ENCODE peak calls at places on chromosome 11, in seven cellular contexts. S is esophagus squamous epithelium; K is CD8-positive, alpha-beta T cell; Q is heart left ventricle; V is right lobe of liver; N is RWPE1; I is uterus. F is an unnamed sample.

GRCh38 chr11:114914231-114915005 is 236.1 kb downstream of the NXPE2 start:
- DNase-seq in S (no peak), K (no peak), Q (no peak), V (no peak), N (no peak), I (no peak), F (no peak)

GRCh38 chr11:60184824-60185511 is 2.1 kb upstream of the MS4A6A start:
- DNase-seq in S (no peak), K (no peak), Q (no peak), V (no peak), N (no peak), I (no peak), F (no peak)

GRCh38 chr11:79348976-79349682 is 91.7 kb downstream of the TENM4 start:
- DNase-seq in S (no peak), K (no peak), Q (no peak), V (no peak), N (no peak), I (no peak), F (no peak)

GRCh38 chr11:86955674-86956522 is 703 bp upstream of the FZD4 start:
- DNase-seq in S (no peak), K (no peak), Q (peak), V (peak), N (peak), I (peak), F (peak)

GRCh38 chr11:121249039-121249663 is 43.4 kb upstream of the SC5D start:
- DNase-seq in S (no peak), K (no peak), Q (no peak), V (no peak), N (peak), I (no peak), F (no peak)

GRCh38 chr11:132821027-132821426 is 711.3 kb downstream of the OPCML start:
- DNase-seq in S (no peak), K (no peak), Q (no peak), V (no peak), N (no peak), I (no peak), F (no peak)

GRCh38 chr11:7892751-7893356 is 38.2 kb downstream of the OR10A6 start:
- DNase-seq in S (no peak), K (no peak), Q (no peak), V (no peak), N (peak), I (no peak), F (no peak)

GRCh38 chr11:119015054-119015611 is 3.0 kb downstream of the RPS25 start:
- DNase-seq in S (no peak), K (no peak), Q (no peak), V (no peak), N (no peak), I (no peak), F (no peak)

GRCh38 chr11:8331767-8332166 is 68.1 kb upstream of the LMO1 start:
- DNase-seq in S (no peak), K (no peak), Q (no peak), V (peak), N (no peak), I (no peak), F (no peak)

DNA sequence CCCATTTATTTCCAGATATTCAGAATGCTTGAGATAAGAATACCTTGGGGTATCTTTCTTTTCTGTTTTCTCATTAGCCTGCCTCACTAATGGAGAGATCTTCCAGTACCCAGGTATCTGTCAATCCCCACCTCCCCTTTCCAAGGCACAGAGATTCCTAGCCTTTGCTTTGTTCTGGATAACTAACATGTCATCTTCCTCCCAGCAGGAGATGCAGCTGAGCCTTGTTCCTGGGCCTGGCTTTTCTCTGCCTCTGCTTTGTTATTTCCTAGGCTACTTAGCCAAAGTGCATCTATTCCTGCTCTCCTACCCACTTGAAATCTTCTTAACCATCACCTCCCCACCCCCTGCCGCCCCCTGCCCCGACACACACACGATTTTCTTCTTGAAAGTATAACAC is 297.1 kb downstream of the NELL1 start:
- DNase-seq in S (no peak), K (no peak), Q (no peak), V (no peak), N (no peak), I (no peak), F (no peak)
- TF ChIP-seq CTCF in S (no peak), K (no peak), Q (no peak), V (no peak), N (no peak), I (no peak), F (no peak)

DNA sequence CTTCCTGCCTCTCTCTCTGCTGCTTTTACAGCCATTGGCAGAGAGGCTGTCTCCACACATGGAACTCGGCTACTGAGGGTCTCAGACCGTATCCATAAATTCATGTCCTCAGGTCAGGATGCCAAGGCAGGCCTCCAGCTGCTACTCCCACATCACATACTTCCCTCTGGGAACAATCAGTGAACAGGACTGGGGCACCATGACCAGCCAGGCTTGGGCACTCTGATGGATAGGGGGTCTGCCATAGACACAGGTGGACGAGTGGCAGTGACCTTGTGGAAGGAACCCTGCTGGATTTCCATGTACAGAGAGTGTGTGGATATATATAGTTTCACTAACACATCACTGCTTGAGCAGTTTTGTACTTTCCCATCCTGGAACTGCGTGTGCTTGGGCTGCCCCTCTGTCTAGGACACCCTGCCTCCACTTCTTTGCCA is 97.7 kb upstream of the PARVA start:
- DNase-seq in S (no peak), K (no peak), Q (no peak), V (no peak), N (no peak), I (no peak), F (no peak)
- H3K27ac ChIP-seq in S (no peak), K (no peak), Q (no peak), V (no peak), N (no peak), I (no peak), F (peak)

GRCh38 chr11:120115272-120116000 is 22.5 kb downstream of the TRIM29 start:
- DNase-seq in S (no peak), K (no peak), Q (no peak), V (no peak), N (no peak), I (no peak), F (no peak)
- TF ChIP-seq CTCF in S (peak), K (no peak), Q (no peak), V (no peak), N (no peak), I (no peak), F (no peak)

GRCh38 chr11:12677131-12677530 is 2.9 kb downstream of the TEAD1 start:
- DNase-seq in S (no peak), K (no peak), Q (no peak), V (no peak), N (peak), I (no peak), F (no peak)

GRCh38 chr11:12678092-12678491 is 3.9 kb downstream of the TEAD1 start:
- DNase-seq in S (no peak), K (no peak), Q (no peak), V (no peak), N (no peak), I (no peak), F (no peak)

GRCh38 chr11:12680246-12680939 is 6.2 kb downstream of the TEAD1 start:
- DNase-seq in S (peak), K (no peak), Q (peak), V (no peak), N (peak), I (peak), F (peak)

GRCh38 chr11:12679471-12679870 is 5.2 kb downstream of the TEAD1 start:
- DNase-seq in S (no peak), K (no peak), Q (no peak), V (no peak), N (no peak), I (no peak), F (no peak)

GRCh38 chr11:12678991-12679390 is 4.8 kb downstream of the TEAD1 start:
- DNase-seq in S (no peak), K (no peak), Q (no peak), V (no peak), N (no peak), I (no peak), F (no peak)
- H3K27ac ChIP-seq in S (peak), K (no peak), Q (no peak), V (no peak), N (no peak), I (peak), F (no peak)

DNA sequence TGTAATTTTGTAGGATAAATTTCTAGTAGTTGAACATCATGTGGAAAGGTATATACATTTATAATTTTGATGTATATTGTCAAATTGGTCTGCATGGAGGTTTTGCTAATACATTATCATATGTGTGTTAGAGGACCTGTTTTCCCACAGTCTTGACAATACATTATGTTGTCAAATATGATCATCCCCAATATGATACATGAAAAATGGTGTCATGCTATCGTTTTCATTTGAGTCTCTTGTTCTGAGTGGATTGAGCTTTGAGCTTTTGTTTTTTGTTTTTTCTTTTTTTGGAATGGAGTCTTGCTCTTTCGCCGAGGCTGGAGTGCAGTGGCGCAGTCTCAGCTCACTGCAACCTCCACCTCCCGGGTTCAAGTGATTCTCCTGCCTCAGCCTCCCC is 14.1 kb upstream of the CNTF start:
- DNase-seq in S (no peak), K (no peak), Q (no peak), V (no peak), N (no peak), I (no peak), F (no peak)
- TF ChIP-seq CTCF in S (no peak), K (no peak), Q (no peak), V (no peak), N (no peak), I (no peak), F (no peak)

DNA sequence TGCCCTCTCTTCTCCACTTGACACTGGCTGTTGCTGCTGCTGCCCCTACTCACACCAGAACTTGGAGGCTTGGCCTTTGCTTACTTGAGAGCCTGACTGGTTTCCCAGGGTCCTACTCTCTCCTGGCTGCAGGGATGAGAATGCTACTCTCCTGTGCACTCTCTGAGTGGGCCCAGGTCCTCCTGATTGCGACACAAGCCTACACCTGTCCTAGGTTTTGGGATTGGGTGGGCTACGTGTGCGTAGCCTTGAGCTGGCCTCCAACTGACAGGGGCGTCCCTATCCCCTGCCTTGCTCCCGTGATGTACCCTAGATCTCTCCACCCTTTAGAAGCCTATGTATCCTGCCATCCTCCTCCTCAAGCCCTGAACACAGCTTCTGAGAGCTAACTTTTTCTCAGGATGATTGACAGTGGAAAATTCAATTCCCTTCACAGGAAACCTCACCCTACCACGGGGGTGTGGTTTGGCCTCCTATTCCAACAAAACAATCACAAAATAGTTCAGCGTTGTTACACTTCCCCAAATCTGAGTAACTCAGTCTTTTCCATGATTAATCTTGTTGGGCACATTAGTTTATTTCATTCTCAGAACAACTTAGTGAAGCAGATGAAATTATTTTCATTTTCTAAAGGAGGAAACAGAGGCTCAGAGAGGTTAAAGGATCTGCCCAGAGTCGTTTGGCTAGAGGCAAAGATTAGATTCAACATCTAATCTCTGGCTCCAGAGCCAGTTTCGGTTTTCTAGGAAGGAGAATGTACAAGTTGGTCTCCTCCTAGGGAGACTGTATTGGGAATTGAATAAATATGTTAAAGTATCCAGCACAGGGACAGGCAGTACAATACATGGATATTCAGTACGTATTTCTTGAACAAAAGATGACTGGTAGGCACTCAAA is 17.6 kb upstream of the AMOTL1 start:
- DNase-seq in S (no peak), K (no peak), Q (peak), V (no peak), N (no peak), I (no peak), F (no peak)
- H3K27ac ChIP-seq in S (peak), K (no peak), Q (peak), V (no peak), N (no peak), I (peak), F (peak)

GRCh38 chr11:128182844-128183243 is 404.5 kb downstream of the ETS1 start:
- DNase-seq in S (no peak), K (no peak), Q (no peak), V (no peak), N (no peak), I (no peak), F (no peak)
- TF ChIP-seq CTCF in S (no peak), K (no peak), Q (no peak), V (no peak), N (no peak), I (no peak), F (no peak)

F was measured in lung.